ENCODE peak calls at places on chromosomes 1 and 21, in nine cellular contexts. W is A549; C is CD8-positive, alpha-beta T cell; S is transverse colon; G is body of pancreas; X is heart right ventricle; M is uterus; N is spleen; H is OCI-LY7. A is an unnamed sample. For H3K4me1 and H3K9me3, the result is how much of the 10 kb centered on the place peaks cover.

GRCh38 chr1:212430416-212430815 is 2.3 kb upstream of the NENF start:
- DNase-seq in W (no peak), C (no peak), S (no peak), G (no peak), X (no peak), M (no peak), N (no peak), H (no peak), A (no peak)

GRCh38 chr1:40132383-40133121 is 28.6 kb upstream of the RLF start:
- DNase-seq in W (no peak), C (no peak), S (no peak), G (no peak), X (no peak), M (no peak), N (no peak), H (no peak), A (no peak)

GRCh38 chr1:193060938-193061337 is 1.5 kb downstream of the RO60 start:
- DNase-seq in W (no peak), C (no peak), S (no peak), G (peak), X (no peak), M (no peak), N (no peak), H (peak), A (no peak)

GRCh38 chr1:6521502-6521901 is 30.0 kb upstream of the PLEKHG5 start:
- DNase-seq in W (no peak), C (no peak), S (no peak), G (no peak), X (no peak), M (no peak), N (no peak), H (no peak), A (no peak)

GRCh38 chr1:156571261-156571958 is 955 bp downstream of the IQGAP3 start:
- DNase-seq in W (peak), C (no peak), S (no peak), G (no peak), X (no peak), M (no peak), N (no peak), H (no peak), A (no peak)

GRCh38 chr21:32916522-32917099 is 109.1 kb upstream of the OLIG2 start:
- DNase-seq in W (peak), C (no peak), S (no peak), G (no peak), X (no peak), M (no peak), N (no peak), H (peak), A (no peak)

GRCh38 chr1:37478890-37479254 is 4.5 kb downstream of the ZC3H12A start:
- DNase-seq in W (peak), C (peak), S (peak), G (no peak), X (no peak), M (no peak), N (no peak), H (peak), A (no peak)

GRCh38 chr1:161998811-161999210 is 24.9 kb downstream of the OLFML2B start:
- DNase-seq in W (no peak), C (no peak), S (no peak), G (no peak), X (no peak), M (no peak), N (no peak), H (no peak), A (peak)

GRCh38 chr1:152739841-152740240 is 18.0 kb upstream of the KPRP start:
- DNase-seq in W (no peak), C (no peak), S (no peak), G (no peak), X (no peak), M (no peak), N (no peak), H (no peak), A (no peak)

GRCh38 chr1:111948209-111949131 is 41.0 kb downstream of the KCND3 start:
- DNase-seq in W (no peak), C (no peak), S (peak), G (peak), X (peak), M (peak), N (no peak), H (no peak), A (peak)

GRCh38 chr1:18409609-18410237 is 71.0 kb upstream of the KLHDC7A start:
- DNase-seq in W (no peak), C (no peak), S (no peak), G (no peak), X (no peak), M (no peak), N (no peak), H (no peak), A (no peak)

GRCh38 chr1:160437432-160438319 is 37.3 kb downstream of the VANGL2 start:
- DNase-seq in W (no peak), C (peak), S (no peak), G (no peak), X (no peak), M (no peak), N (no peak), H (peak), A (no peak)

GRCh38 chr1:211653329-211653728 is 22.1 kb downstream of the NEK2 start:
- DNase-seq in W (peak), C (no peak), S (no peak), G (no peak), X (no peak), M (no peak), N (no peak), H (no peak), A (no peak)

GRCh38 chr1:198771562-198772153 is 132.8 kb downstream of the PTPRC start:
- DNase-seq in W (peak), C (no peak), S (no peak), G (no peak), X (no peak), M (no peak), N (no peak), H (peak), A (no peak)

GRCh38 chr1:239587066-239587465 is 200.7 kb downstream of the CHRM3 start:
- DNase-seq in W (no peak), C (peak), S (no peak), G (no peak), X (no peak), M (no peak), N (no peak), H (no peak), A (no peak)

GRCh38 chr1:23422313-23422877 is 2.2 kb downstream of the TCEA3 start:
- DNase-seq in W (no peak), C (peak), S (peak), G (peak), X (peak), M (peak), N (peak), H (no peak), A (peak)

GRCh38 chr21:46392921-46393320 is 65.8 kb upstream of the DIP2A start:
- DNase-seq in W (no peak), C (no peak), S (peak), G (peak), X (peak), M (peak), N (no peak), H (no peak), A (no peak)

GRCh38 chr21:39537571-39537970 is 75.2 kb upstream of the B3GALT5 start:
- DNase-seq in W (no peak), C (no peak), S (no peak), G (no peak), X (no peak), M (no peak), N (no peak), H (no peak), A (no peak)

GRCh38 chr1:169001353-169001752 is 105.1 kb upstream of the ATP1B1 start:
- DNase-seq in W (no peak), C (no peak), S (no peak), G (no peak), X (no peak), M (no peak), N (no peak), H (no peak), A (no peak)

GRCh38 chr21:32377506-32377905 is 15.3 kb downstream of the URB1 start:
- DNase-seq in W (no peak), C (peak), S (no peak), G (no peak), X (no peak), M (no peak), N (peak), H (no peak), A (no peak)

GRCh38 chr1:19602486-19602885 is 41.6 kb upstream of the NBL1 start:
- DNase-seq in W (no peak), C (no peak), S (no peak), G (no peak), X (no peak), M (no peak), N (no peak), H (no peak), A (no peak)

GRCh38 chr1:164688791-164689190 is 129.8 kb downstream of the PBX1 start:
- DNase-seq in W (no peak), C (no peak), S (no peak), G (no peak), X (no peak), M (no peak), N (no peak), H (no peak), A (peak)

GRCh38 chr1:54110991-54111390 is 41.8 kb downstream of the CDCP2 start:
- DNase-seq in W (no peak), C (no peak), S (no peak), G (no peak), X (no peak), M (no peak), N (no peak), H (no peak), A (no peak)

GRCh38 chr1:24018611-24019580 is 38.8 kb upstream of the SRSF10 start:
- DNase-seq in W (peak), C (no peak), S (peak), G (peak), X (peak), M (peak), N (no peak), H (no peak), A (peak)

GRCh38 chr1:235307158-235308124 is 20.5 kb downstream of the ARID4B start:
- DNase-seq in W (no peak), C (no peak), S (no peak), G (no peak), X (no peak), M (no peak), N (no peak), H (no peak), A (no peak)

GRCh38 chr1:239719642-239720258 is 333.4 kb downstream of the CHRM3 start:
- DNase-seq in W (no peak), C (peak), S (peak), G (peak), X (no peak), M (no peak), N (no peak), H (no peak), A (no peak)

GRCh38 chr1:7520496-7520895 is 250.6 kb upstream of the VAMP3 start:
- DNase-seq in W (no peak), C (no peak), S (no peak), G (no peak), X (no peak), M (no peak), N (peak), H (no peak), A (no peak)

GRCh38 chr1:33390550-33390949 is 40.3 kb downstream of the PHC2 start:
- DNase-seq in W (no peak), C (no peak), S (no peak), G (no peak), X (no peak), M (no peak), N (no peak), H (no peak), A (no peak)

GRCh38 chr1:37513795-37514349 is 694 bp downstream of the MEAF6 start:
- DNase-seq in W (no peak), C (peak), S (peak), G (peak), X (no peak), M (no peak), N (peak), H (peak), A (peak)

GRCh38 chr21:43866233-43866632 is 1.2 kb downstream of the AGPAT3 start:
- DNase-seq in W (no peak), C (no peak), S (peak), G (peak), X (peak), M (peak), N (peak), H (peak), A (peak)

GRCh38 chr1:210448293-210448892 is 119.7 kb downstream of the HHAT start:
- DNase-seq in W (peak), C (no peak), S (no peak), G (peak), X (peak), M (no peak), N (no peak), H (peak), A (peak)

GRCh38 chr1:162674018-162674608 is 41.8 kb downstream of the DDR2 start:
- DNase-seq in W (no peak), C (no peak), S (no peak), G (no peak), X (no peak), M (no peak), N (no peak), H (no peak), A (no peak)

GRCh38 chr1:115166531-115167091 is 77.3 kb upstream of the TSPAN2 start:
- DNase-seq in W (peak), C (no peak), S (no peak), G (no peak), X (no peak), M (no peak), N (no peak), H (no peak), A (no peak)

GRCh38 chr1:24382165-24382577 is 31.4 kb downstream of the STPG1 start:
- DNase-seq in W (no peak), C (no peak), S (no peak), G (no peak), X (no peak), M (no peak), N (no peak), H (no peak), A (no peak)

GRCh38 chr1:8987881-8988617 is 38.2 kb downstream of the SLC2A7 start:
- DNase-seq in W (peak), C (peak), S (peak), G (peak), X (peak), M (peak), N (peak), H (peak), A (peak)

GRCh38 chr21:29232601-29233541 is 65.9 kb upstream of the BACH1 start:
- DNase-seq in W (no peak), C (no peak), S (no peak), G (no peak), X (no peak), M (no peak), N (no peak), H (peak), A (no peak)

GRCh38 chr1:182600745-182601415 is 3.3 kb downstream of the RGS16 start:
- DNase-seq in W (no peak), C (no peak), S (no peak), G (no peak), X (no peak), M (no peak), N (no peak), H (no peak), A (no peak)
- H3K4me1 ChIP-seq in W (under half), C (under half), S (under half), G (under half), X (under half), M (under half), N (under half), H (half or more), A (under half)

DNA sequence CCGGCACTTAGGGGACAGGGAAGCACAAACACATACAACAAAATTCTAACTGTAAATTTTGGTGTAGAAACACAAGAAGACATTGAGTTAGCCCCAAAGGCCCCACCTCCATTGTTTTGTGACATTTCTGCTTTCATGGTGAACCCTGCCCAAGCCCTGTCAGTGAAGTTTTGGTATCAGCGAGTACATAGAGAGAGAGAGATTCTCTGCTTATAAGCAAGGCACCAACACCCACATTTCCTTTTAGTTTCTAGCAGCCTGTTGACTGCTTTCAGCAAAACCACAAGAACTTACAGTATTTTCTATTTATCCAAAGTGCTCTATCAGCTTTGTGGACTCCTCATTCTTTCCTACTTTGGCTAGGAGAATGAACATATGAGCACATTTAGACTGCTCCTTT is 24.0 kb downstream of the ZNF124 start:
- DNase-seq in W (no peak), C (no peak), S (no peak), G (no peak), X (no peak), M (no peak), N (no peak), H (no peak), A (no peak)
- H3K9me3 ChIP-seq in W (half or more), C (under half), S (half or more), G (half or more), X (under half), M (under half), N (half or more), H (under half), A (under half)

GRCh38 chr1:116501041-116501869 is 69.6 kb downstream of the CD58 start:
- DNase-seq in W (no peak), C (no peak), S (peak), G (no peak), X (no peak), M (no peak), N (no peak), H (no peak), A (no peak)
- H3K4me1 ChIP-seq in W (under half), C (under half), S (under half), G (under half), X (under half), M (under half), N (under half), H (under half), A (under half)

DNA sequence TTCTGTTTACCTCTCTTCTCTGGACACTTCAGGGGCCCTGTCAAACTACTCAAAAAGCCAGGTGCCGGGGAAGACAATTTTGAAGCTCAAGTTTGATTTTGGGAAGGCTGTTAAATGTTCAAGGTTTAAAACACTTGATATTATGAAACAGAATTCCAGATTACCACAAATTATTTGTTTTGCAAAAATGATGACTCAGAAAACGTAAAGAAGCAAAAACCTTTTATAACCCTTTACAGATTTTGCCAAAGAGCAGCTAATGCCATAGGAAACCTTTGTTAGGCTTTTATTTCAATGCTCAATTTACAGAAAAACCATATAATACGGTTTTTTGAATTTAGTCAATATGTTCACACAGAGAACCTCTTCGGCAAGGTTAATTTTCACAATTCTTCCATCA is 593.4 kb upstream of the ZP4 start:
- DNase-seq in W (no peak), C (no peak), S (no peak), G (no peak), X (no peak), M (no peak), N (no peak), H (no peak), A (no peak)
- H3K9me3 ChIP-seq in W (under half), C (under half), S (under half), G (under half), X (under half), M (under half), N (under half), H (under half), A (under half)

GRCh38 chr1:12472798-12473551 is 145.0 kb downstream of the DHRS3 start:
- DNase-seq in W (no peak), C (peak), S (peak), G (no peak), X (no peak), M (no peak), N (peak), H (no peak), A (no peak)
- H3K4me1 ChIP-seq in W (under half), C (half or more), S (half or more), G (half or more), X (half or more), M (under half), N (half or more), H (under half), A (under half)

DNA sequence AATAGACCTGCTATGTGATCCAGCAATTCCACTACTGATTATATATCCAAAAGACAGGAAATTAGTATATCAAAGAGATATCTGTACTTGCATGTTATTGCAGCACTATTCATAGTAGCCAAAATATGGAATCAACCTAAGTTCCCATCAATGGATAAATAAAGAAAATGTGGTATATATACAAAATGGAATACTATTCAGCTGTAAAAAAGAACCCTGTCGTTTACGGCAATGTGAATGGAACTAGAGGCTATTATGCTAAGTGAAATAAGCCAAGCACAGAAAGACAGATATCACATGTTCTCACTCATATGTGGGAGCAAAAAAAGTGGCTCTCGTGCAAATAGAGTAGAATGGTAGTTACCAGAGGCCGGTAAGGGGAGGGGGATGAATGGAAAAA is 9.2 kb downstream of the DNAH14 start:
- DNase-seq in W (no peak), C (no peak), S (no peak), G (no peak), X (no peak), M (no peak), N (no peak), H (no peak), A (no peak)
- H3K9me3 ChIP-seq in W (under half), C (under half), S (under half), G (under half), X (under half), M (under half), N (under half), H (under half), A (under half)

DNA sequence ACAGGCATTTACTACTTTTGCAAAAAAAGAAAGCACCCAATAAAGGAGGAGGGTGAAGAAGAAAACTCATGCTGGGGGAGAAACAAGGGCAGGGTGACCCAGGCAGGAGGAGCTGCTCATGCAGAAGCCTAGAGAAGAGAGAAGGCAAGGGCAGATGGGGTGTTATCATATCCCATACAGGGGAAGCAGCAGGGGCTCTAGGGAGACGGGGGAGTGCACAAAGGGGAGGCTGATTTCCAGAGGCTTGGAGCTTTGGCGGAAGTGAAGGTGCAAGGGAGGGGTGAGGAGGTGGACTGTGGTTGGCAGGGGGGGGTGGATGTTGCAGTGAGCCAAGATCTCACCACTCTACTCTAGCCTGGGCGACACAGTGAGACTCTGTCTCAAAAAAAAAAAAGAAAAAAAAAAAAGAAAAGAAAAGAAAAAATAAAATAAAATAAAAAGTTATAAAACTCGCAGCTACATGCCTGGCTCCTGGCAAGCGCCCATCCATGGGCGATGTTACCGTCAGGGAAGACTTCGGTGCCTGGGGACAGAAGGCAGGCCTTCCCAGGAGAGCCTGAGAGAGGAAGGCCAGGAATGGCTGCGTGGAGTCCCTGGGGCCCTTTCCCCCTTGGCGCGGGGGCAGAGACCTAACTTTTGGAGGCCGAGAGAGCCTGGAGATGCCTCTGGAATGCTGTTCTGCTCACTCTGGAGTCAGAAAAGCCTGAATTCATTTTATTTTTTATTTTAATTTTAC is 3.3 kb upstream of the FCN3 start:
- DNase-seq in W (no peak), C (no peak), S (no peak), G (no peak), X (no peak), M (no peak), N (no peak), H (no peak), A (no peak)
- H3K4me1 ChIP-seq in W (under half), C (under half), S (under half), G (under half), X (under half), M (under half), N (under half), H (under half), A (under half)